ENCODE peak calls at places on chromosomes 5 and 9, in four cellular contexts. L, M, Z and H are unnamed samples.

GRCh38 chr9:109001275-109001676 is 12.0 kb downstream of the CTNNAL1 start:
- DNase-seq in L (no peak), M (peak), Z (peak), H (peak)

GRCh38 chr5:180603076-180603591 is 11.8 kb upstream of the SCGB3A1 start:
- DNase-seq in L (no peak), M (no peak), Z (no peak), H (no peak)

GRCh38 chr9:2087500-2088313 is 72.6 kb downstream of the SMARCA2 start:
- DNase-seq in L (no peak), M (peak), Z (no peak), H (peak)

GRCh38 chr5:73625314-73625904 is 587 bp upstream of the ARHGEF28 start:
- DNase-seq in L (no peak), M (no peak), Z (no peak), H (no peak)

GRCh38 chr5:147481376-147481775 is 28.5 kb downstream of the DPYSL3 start:
- DNase-seq in L (no peak), M (no peak), Z (peak), H (peak)

GRCh38 chr9:96567203-96567700 is 52.4 kb downstream of the CDC14B start:
- DNase-seq in L (no peak), M (peak), Z (no peak), H (no peak)

GRCh38 chr9:112130997-112131396 is 44.1 kb downstream of the SUSD1 start:
- DNase-seq in L (no peak), M (no peak), Z (no peak), H (no peak)

GRCh38 chr9:136056546-136057235 is 38.4 kb downstream of the NACC2 start:
- DNase-seq in L (no peak), M (no peak), Z (no peak), H (no peak)

GRCh38 chr9:29750062-29750461 is 2176.8 kb upstream of the C9orf72 start:
- DNase-seq in L (no peak), M (peak), Z (peak), H (peak)

GRCh38 chr5:114447084-114447773 is 85.4 kb downstream of the KCNN2 start:
- DNase-seq in L (no peak), M (no peak), Z (no peak), H (no peak)

GRCh38 chr5:2817031-2817603 is 65.6 kb upstream of the IRX2 start:
- DNase-seq in L (no peak), M (no peak), Z (no peak), H (no peak)

GRCh38 chr5:79560774-79561524 is 47.0 kb upstream of the HOMER1 start:
- DNase-seq in L (no peak), M (no peak), Z (peak), H (no peak)

GRCh38 chr5:67233075-67233474 is 36.5 kb upstream of the CD180 start:
- DNase-seq in L (no peak), M (no peak), Z (no peak), H (no peak)

GRCh38 chr5:136207631-136208030 is 14.7 kb upstream of the SMIM32 start:
- DNase-seq in L (no peak), M (no peak), Z (no peak), H (no peak)

GRCh38 chr5:135493406-135494180 is 41.4 kb upstream of the TIFAB start:
- DNase-seq in L (no peak), M (peak), Z (peak), H (peak)